ENCODE peak calls at places on chromosome 17, in five cellular contexts. G is neural crest cell, I is tibial nerve, O is choroid plexus epithelial cell, F is bronchial epithelial cell. W is an unnamed sample.

GRCh38 chr17:8719291-8720246 is 25.1 kb downstream of the CCDC42 start:
- DNase-seq in O (no peak), F (no peak), I (no peak), G (no peak), W (no peak)

GRCh38 chr17:48131216-48131824 is 23.8 kb downstream of the SNX11 start:
- DNase-seq in F (peak; percentile 62), I (peak; percentile 88), O (peak; percentile 80), G (peak; percentile 69), W (peak; percentile 54)

GRCh38 chr17:39608142-39608541 is 422 bp upstream of the NEUROD2 start:
- DNase-seq in F (no peak), I (no peak), G (no peak), O (no peak), W (no peak)

GRCh38 chr17:75516619-75517276 is 420 bp downstream of the TSEN54 start:
- DNase-seq in G (peak; percentile 50), I (no peak), F (no peak), O (no peak), W (peak; percentile 53)

GRCh38 chr17:289409-289808 is 63.2 kb downstream of the RPH3AL start:
- DNase-seq in F (no peak), I (no peak), G (no peak), O (no peak), W (no peak)

GRCh38 chr17:73639322-73639721 is 4.9 kb downstream of the SDK2 start:
- DNase-seq in O (no peak), I (no peak), F (no peak), G (no peak), W (no peak)

GRCh38 chr17:40177275-40177874 is at the start of gene RAPGEFL1:
- DNase-seq in O (peak; percentile 82), F (peak; percentile 50), G (peak; percentile 60), I (peak; percentile 74), W (peak; percentile 57)

GRCh38 chr17:75365009-75365930 is 40.2 kb downstream of the GRB2 start:
- DNase-seq in O (no peak), F (no peak), G (no peak), I (no peak), W (no peak)

GRCh38 chr17:38703742-38704644 is 1.1 kb upstream of the MLLT6 start:
- DNase-seq in G (peak; percentile 72), O (peak; percentile 27), I (peak; percentile 70), F (peak; percentile 25), W (peak; percentile 77)

GRCh38 chr17:4978720-4979119 is 8.8 kb downstream of the CAMTA2 start:
- DNase-seq in I (no peak), F (no peak), O (no peak), G (no peak), W (no peak)

GRCh38 chr17:40956401-40957254 is 10.1 kb downstream of the KRT39 start:
- DNase-seq in I (no peak), G (no peak), O (peak; percentile 93), F (peak; percentile 100), W (no peak)

DNA sequence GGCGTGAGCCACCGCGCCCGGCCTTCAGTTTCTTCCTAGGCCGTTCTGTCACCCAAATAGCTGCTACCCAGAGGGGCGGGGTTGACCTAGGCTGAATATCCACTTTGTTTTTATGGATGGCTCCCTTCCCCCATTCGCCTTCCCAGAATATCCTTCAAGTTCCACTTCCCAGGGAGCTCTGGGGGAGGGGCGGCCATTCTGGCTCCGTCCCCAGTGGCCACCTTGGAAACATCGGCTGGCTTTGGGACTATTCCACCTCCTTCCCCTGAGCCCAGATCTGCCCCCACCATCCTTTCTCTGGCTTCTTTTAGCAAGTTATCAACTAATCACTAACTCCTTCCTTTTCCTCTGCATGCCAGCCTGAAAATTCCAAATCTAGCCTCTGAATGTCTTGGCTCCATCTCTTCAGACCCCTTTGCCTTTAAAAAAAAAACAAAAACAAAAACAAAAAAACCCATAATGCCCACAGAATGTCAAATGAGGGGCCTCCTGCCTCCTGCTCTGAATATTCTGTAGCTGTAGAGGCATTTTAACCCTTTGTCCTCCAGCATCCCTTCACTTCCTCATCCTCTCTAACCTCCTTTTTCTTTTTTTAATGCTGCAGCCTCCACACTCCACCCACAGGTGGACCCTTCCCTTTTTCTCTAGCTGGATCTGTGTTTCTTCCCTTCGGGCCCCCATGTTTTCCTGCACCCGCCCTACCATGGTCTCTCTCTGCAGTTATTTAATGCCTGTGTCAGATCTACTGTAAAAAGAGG is 6.4 kb downstream of the ATP1B2 start:
- DNase-seq in F (no peak), O (no peak), G (peak; percentile 71), I (no peak), W (no peak)
- TF ChIP-seq CTCF in F (no peak), O (peak; percentile 11), G (no peak), I (no peak), W (no peak)

DNA sequence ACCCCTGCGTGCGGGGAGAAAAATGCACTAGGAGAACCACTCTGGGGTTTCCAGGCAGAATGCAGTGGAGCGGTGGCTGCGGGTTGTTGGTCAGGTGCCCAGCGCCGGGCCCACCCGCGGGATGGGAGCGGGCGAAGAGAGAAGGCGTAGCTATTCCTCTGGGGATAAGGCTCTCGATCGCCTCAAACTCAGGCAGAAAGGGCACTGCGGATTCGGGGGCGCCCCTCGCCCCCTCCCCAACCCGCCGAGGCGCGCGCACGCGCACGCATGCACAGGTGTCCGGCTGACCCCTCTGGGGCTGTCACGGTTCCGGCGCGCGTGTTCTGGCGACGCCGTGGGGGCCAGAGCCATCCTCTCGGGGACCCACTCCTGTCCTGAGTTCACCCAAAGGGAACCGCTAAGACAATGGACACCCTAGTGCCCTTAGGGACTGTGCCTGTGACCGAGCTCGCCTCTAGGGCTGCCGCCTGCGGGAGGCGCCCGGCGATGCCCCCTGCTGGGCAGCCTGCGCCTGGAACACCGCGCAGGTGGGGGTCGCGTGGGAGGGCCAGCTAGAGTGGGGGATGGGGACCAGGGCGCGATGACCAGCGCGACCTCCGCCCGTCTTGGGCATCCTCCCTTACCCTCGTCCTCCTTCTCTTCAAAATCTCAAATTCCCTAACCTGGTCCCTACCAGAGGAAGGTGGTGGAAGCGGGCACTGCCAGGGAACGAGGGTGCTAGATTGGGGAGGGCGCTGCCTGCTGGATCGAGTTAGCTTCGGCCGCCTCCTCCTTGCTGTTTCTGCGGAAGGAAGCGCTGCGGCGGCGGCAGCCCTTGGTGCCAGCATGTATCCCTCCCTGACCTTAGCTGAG is 14.4 kb upstream of the CBX8 start:
- DNase-seq in O (no peak), F (no peak), G (no peak), I (no peak), W (peak; percentile 56)
- TF ChIP-seq CTCF in O (peak; percentile 25), F (peak; percentile 70), G (peak; percentile 70), I (peak; percentile 64), W (peak; percentile 89)

DNA sequence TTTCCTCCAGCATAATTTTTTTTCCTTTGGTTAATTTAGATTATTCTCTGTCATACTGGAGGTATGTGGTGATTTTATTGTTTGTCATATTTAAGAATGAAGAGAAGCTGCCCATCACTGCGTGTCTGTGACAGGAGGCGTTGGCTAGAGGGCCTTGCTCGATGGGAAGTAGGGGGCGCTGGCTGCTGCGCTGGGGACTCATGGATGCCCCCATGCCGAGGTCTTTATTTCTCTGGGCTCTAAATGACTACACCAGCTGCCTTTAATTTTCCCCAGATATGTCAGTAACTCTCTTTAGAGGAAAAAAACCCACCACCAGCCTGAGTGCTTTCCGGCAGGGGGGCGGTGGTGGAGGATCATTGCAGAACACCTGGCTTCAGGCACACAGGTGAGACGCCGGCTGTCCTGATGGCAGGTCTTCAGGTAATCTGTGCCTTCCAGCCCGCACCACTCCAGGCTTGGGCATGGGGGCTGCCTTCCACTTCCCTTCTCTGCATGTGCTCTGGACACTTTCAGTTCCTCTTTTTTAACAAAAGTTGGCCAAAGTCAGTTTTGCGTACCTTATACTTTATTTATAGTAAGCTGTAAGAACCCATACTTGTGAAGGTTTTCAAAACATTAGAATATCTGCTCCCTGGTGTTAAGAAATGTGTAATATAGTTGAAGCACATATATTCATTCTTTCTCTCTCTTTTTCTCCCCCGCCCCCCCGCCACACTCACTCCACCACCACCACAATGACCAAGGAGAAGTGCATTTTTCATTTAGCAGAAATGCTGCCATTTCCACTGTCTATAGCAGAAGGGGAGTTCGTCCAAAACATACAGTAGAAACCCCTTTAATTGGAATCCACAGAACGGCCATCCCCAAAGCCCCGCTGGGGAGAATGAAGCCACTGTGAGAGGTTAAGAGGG is 192.7 kb downstream of the RPTOR start:
- DNase-seq in G (no peak), F (no peak), I (no peak), O (no peak), W (no peak)
- TF ChIP-seq CTCF in G (no peak), F (no peak), I (no peak), O (no peak), W (no peak)

DNA sequence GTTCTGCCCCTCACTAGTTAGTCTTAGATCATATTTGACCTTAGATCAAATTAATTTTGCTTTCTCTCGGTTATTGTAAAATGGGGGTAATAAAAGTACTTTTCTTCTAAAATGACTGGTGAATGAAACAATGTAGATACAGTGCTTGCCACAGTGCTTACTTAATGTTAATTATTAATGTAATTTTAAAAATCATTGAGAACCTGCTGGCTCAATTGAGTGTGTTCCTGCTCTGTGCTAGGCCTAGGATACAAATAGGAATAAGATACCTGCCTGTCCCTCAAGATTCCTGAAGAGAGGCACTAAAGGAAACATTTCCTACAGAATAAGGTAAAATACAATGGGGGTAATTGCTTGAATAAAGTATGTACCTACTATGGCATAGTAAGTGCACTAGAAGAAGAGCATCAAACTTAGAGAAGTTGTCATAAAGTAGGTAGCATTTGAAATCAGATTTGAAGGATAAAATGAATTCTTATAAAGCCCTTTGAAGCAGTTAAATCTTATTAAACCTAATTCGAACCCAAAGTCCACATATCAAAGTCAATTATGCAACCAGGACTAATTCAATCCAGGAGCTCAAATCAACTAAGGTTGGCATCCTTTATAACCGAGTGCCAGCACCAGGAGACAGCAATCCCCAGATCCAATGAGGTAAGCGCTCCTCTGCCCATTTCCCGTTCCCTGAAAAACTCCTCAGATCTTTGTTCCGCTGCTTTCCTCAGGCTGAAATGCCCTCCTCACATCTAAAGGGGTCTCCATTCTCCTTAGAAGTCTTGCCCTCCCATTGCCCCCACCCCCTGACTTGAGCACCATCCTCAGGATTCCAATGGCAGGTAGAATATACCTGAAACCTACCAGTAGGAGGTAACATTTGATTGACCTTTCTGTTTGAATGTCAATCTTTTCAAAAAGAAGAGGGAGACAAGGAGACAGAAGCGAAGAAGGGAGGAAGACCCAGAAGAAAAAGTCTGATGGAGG is 2.4 kb upstream of the MED13 start:
- DNase-seq in G (no peak), F (no peak), O (no peak), I (no peak), W (no peak)
- TF ChIP-seq CTCF in G (no peak), F (no peak), O (no peak), I (no peak), W (no peak)

GRCh38 chr17:78412403-78412802 is 34.0 kb downstream of the PGS1 start:
- DNase-seq in I (no peak), F (no peak), G (no peak), O (peak; percentile 57), W (no peak)
- TF ChIP-seq CTCF in I (no peak), F (peak; percentile 49), G (peak; percentile 57), O (peak; percentile 74), W (peak; percentile 52)